ENCODE peak calls at places on chromosomes 13 and 19, in four cellular contexts. Y is GM23338; Z is CD8-positive, alpha-beta T cell; X is breast epithelium. I is an unnamed sample. For H3K4me1, the result is how much of the 10 kb centered on the place peaks cover.

GRCh38 chr13:36530050-36530789 is 97.9 kb downstream of the CCNA1 start:
- DNase-seq in X (no peak), Z (no peak), Y (no peak), I (no peak)

GRCh38 chr19:41299755-41300089 is 10.2 kb upstream of the CCDC97 start:
- DNase-seq in Z (peak), X (no peak), Y (no peak), I (peak)

GRCh38 chr19:18320865-18321728 is 1.8 kb downstream of the LSM4 start:
- DNase-seq in Z (no peak), Y (no peak), X (no peak), I (no peak)

GRCh38 chr19:19656451-19657396 is 6.8 kb downstream of the ATP13A1 start:
- DNase-seq in Y (no peak), X (no peak), Z (no peak), I (peak)

GRCh38 chr19:7925171-7925837 is 631 bp downstream of the CTXN1 start:
- DNase-seq in X (no peak), Y (peak), Z (peak), I (peak)

GRCh38 chr13:113753171-113753570 is 5.9 kb upstream of the TMEM255B start:
- DNase-seq in Y (no peak), Z (no peak), X (no peak), I (no peak)

GRCh38 chr13:24644051-24644450 is 36.2 kb upstream of the ATP12A start:
- DNase-seq in Y (no peak), Z (no peak), X (no peak), I (no peak)

GRCh38 chr13:33244907-33245287 is 40.7 kb downstream of the STARD13 start:
- DNase-seq in X (no peak), Z (no peak), Y (no peak), I (no peak)

GRCh38 chr19:5956323-5956722 is 21.6 kb downstream of the RANBP3 start:
- DNase-seq in Y (no peak), X (no peak), Z (no peak), I (no peak)

GRCh38 chr19:30001794-30002193 is 59.8 kb downstream of the URI1 start:
- DNase-seq in X (no peak), Z (no peak), Y (no peak), I (no peak)

GRCh38 chr19:41144403-41144802 is 30.2 kb downstream of the CYP2F1 start:
- DNase-seq in Y (peak), Z (peak), X (peak), I (peak)

GRCh38 chr19:41771410-41771809 is 16.1 kb downstream of the CEACAM6 start:
- DNase-seq in X (no peak), Z (no peak), Y (no peak), I (no peak)

GRCh38 chr19:35585844-35586243 is at the start of gene PMIS2:
- DNase-seq in X (no peak), Y (peak), Z (peak), I (no peak)

GRCh38 chr13:43373400-43373799 is 350.0 kb downstream of the DNAJC15 start:
- DNase-seq in Y (no peak), Z (no peak), X (no peak), I (no peak)

GRCh38 chr19:13804830-13805683 is 9.8 kb downstream of the ZSWIM4 start:
- DNase-seq in Z (no peak), X (no peak), Y (peak), I (no peak)

GRCh38 chr19:11423164-11423803 is 4.2 kb upstream of the RGL3 start:
- DNase-seq in X (no peak), Z (no peak), Y (no peak), I (no peak)

GRCh38 chr19:11422163-11423068 is 3.3 kb upstream of the RGL3 start:
- DNase-seq in Z (peak), Y (peak), X (peak), I (peak)

GRCh38 chr19:11426656-11427055 is 7.5 kb upstream of the RGL3 start:
- DNase-seq in Y (no peak), X (no peak), Z (no peak), I (no peak)

GRCh38 chr19:11423804-11424318 is 4.7 kb upstream of the RGL3 start:
- DNase-seq in Z (no peak), X (no peak), Y (peak), I (no peak)

DNA sequence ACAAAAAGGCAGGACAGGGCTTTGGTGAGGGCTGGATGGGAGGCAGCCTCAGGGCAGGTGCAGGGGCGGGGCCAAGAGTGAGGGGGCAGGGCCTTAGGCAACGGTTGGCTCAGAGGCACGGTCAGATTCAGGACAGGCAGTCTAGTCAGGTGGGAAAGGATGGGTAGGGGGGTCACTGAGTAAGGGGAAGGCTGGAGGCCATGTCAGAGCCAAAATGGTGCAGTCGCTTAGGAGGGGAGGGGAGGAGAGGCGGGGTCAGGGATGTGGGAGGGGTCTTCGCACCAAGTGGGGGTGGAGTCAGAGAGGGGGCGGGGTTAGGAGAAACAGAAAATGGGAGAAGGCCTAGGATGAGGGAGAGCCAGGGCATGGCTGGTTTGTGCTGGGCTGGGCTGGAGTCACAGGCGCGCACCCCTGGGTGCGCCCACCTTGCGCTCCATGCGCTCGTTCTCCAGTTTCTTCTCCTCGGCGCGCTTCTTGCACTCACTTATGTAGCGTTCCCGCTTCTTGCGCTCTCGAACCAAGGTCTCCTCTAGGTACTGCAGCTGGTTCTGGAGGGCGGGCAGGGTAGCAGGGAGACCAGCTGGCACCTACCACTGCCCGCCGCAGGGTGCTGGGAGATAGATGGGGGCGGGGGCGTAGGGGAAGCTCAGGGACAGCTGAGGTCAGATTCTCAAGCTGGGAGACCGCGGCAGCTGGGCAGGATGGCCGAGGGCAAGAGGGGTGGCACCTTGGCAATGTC is 6.8 kb upstream of the RGL3 start:
- DNase-seq in Y (peak), X (no peak), Z (no peak), I (no peak)
- H3K4me1 ChIP-seq in Y (under half), X (under half), Z (under half), I (under half)

GRCh38 chr19:39780894-39781293 is 2.2 kb downstream of the LEUTX start:
- DNase-seq in Y (no peak), Z (no peak), X (no peak), I (no peak)
- H3K4me1 ChIP-seq in Y (under half), Z (under half), X (under half), I (under half)

GRCh38 chr19:50329146-50329925 is at the start of gene KCNC3:
- DNase-seq in X (peak), Y (peak), Z (peak), I (peak)

GRCh38 chr19:50327013-50327412 is 2.2 kb downstream of the KCNC3 start:
- DNase-seq in X (no peak), Z (no peak), Y (no peak), I (no peak)

GRCh38 chr19:50327461-50328256 is 1.5 kb downstream of the KCNC3 start:
- DNase-seq in Y (peak), Z (no peak), X (no peak), I (no peak)

GRCh38 chr19:50330365-50331078 is 1.3 kb upstream of the KCNC3 start:
- DNase-seq in Z (peak), X (peak), Y (peak), I (peak)

DNA sequence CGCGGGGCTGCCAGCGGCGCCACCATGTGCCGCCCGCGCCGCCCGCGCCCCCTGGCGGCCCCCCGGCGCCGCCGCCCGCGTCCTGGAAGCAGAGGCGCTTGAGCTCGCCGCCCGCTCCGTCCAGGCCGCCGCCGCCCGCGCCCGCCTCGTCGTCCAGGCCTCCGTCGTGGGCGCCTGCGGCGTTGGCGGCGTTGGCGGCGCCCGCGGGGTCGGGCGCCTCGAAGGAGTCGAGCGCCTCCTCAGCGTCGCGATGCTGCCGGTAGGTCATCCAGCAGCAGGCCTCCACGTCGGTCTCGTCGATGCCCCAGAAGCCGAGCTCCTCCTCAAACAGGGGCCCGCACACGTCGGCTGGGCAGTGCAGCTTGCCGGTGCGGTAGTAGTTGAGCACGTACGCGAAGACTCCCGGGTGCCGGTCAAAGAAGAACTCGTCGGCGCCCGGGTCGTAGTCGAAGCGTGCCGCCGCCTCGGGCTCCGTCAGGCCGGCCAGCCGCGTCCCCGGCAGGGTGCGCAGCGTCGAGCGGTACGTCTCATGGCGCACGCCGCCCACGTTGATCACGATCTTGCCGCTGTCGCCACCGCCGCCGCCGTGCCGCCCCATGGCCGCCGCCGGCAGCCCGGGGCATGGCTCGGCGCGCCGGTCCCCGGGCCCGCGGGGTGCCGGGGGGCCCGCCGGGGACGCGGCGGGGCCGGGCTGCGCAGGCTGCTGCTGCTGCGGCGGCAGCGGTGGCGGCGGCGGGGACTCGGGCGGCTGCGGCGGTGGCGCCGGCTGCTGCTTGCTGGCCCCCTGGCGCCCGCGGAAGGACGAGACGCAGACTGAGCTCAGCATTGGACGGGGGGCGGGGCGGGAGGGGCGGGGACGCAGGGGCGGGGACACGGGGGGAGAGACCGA is 676 bp downstream of the KCNC3 start:
- DNase-seq in X (no peak), Y (peak), Z (no peak), I (no peak)
- H3K4me1 ChIP-seq in X (under half), Y (under half), Z (half or more), I (under half)

DNA sequence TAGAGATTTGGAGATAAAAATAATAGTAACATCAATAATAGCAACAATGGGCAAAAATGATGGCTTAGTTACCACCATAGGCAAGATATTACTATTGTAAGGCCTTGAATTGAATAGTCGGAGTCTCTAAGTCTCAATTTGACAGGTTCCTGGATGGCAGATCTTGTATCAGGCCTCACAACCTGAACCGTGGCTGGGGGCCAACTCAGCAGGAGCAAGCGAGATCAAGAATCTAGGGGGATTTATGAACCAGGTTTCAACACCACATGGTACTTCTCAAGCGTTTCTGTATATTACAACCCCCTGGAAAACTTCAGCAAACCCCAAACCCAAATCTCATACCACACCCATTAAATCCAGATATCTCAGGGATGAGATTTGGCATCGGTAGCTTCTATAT is 573.8 kb downstream of the LIG4 start:
- DNase-seq in Y (no peak), Z (no peak), X (no peak), I (no peak)
- H3K4me1 ChIP-seq in Y (under half), Z (under half), X (under half), I (under half)

DNA sequence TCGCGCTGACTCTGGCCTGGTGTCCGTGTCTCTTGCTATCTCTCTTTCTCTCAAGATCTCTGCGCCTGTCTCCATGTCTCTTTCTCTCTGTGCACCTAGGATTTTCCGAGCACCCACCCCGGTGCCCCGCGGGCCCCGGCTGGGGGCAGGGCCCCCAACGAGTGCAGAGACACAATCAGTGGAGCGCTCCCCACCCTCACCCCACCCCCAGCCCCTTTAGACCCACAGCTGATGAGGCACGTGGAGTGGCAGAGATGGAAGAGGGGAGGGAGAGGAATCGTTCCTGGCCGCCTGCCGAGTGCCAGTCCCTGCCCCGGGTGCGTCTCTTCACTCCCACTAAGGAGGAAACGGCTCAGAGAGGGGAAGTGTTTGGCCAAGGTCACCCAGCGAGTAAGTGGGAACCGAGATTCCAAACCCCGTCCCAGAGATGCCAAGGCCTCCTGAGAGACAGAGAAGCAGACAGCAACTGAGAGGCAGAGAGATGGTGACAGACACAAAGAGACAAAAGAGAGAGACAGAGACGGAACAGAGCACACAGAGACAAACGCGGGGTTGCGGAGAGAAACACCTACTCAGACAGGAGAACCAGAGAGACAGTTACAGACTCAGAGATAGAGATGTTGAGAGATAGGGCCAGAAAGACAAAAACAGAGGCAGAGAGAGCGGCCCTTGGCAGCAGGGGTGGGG is 626 bp upstream of the BCL3 start:
- DNase-seq in Z (no peak), X (no peak), Y (peak), I (no peak)
- H3K4me1 ChIP-seq in Z (under half), X (under half), Y (under half), I (under half)

DNA sequence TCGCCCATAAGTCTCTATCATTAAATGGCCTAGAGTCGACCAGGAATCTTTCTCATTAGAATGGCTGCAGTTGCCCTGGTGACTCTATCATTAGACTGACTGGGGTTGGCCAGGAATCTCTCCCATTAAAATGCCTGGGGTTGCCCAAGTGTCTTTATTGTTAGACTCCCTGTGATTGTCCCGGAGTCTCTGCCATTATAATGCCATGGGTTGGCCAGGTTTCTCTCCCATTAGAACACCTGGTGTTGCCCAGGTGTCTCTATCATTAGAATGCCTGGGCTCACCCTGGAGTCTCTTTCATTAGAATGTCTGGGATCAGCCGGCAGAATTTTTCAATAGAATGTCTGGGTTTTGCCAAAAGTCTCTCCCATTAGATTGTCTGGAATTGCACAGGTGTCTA is 1459.3 kb downstream of the UQCRFS1 start:
- DNase-seq in X (no peak), Z (no peak), Y (no peak), I (no peak)
- H3K4me1 ChIP-seq in X (under half), Z (under half), Y (under half), I (under half)

GRCh38 chr19:31338069-31338767 is 11.0 kb downstream of the TSHZ3 start:
- DNase-seq in X (no peak), Z (no peak), Y (peak), I (no peak)

GRCh38 chr19:31337007-31337914 is 12.0 kb downstream of the TSHZ3 start:
- DNase-seq in Z (no peak), Y (no peak), X (no peak), I (no peak)

GRCh38 chr19:31342926-31343325 is 6.3 kb downstream of the TSHZ3 start:
- DNase-seq in Y (no peak), X (no peak), Z (no peak), I (no peak)

GRCh38 chr19:31339405-31339804 is 9.8 kb downstream of the TSHZ3 start:
- DNase-seq in Z (no peak), X (no peak), Y (no peak), I (no peak)

DNA sequence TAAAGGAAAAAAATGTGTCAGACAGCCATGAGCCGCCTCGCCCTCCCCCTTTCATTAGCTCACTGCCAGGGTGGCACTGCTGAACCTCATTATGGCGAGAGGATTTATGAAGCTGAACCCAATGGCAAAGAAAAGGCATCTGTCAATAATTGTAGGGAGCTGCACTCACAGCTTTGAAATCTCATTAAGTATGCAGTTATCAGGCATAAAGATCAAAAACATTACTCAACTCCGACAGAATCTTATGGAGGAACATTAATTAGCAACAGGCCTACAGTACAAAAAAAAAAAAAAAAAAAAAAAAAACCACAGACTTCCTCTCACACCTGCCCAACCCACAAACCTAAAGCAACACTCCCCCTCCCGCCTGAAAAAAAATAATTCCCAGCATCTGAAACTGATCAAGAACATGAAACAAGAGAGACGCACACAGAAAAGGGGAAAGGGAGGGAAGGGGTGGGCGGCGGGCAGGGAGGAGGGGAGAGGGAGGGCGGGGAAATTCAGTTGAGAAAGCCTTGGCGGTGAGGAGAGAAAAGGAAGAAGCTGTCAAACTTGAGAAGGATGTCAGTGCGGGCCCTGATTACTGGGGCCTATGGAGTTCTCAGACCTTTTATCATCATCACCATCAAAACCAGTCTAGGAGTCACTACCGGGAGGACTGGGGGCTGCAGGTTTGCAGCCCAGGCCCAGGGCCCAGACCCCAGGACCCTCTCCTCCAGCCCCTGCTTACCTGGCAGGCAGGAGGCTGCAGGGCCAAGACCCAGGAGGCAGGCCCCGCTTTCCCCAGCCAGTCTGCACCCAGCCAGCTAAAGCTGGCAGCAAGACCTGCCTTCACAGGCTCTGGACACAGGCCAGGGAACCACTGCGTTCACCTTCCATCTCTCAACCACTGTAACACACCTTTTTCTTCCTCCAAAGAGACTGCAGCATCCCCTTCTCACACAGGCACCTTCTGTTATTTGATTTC is 8.9 kb downstream of the TSHZ3 start:
- DNase-seq in Y (peak), X (no peak), Z (no peak), I (peak)
- H3K4me1 ChIP-seq in Y (under half), X (under half), Z (under half), I (under half)

GRCh38 chr13:48502601-48503319 is 30.1 kb downstream of the RCBTB2 start:
- DNase-seq in X (no peak), Z (no peak), Y (no peak), I (no peak)
- H3K4me1 ChIP-seq in X (under half), Z (under half), Y (under half), I (under half)